ENCODE peak calls at places on chromosomes 11 and 22, in four cellular contexts. Y is mammary epithelial cell; I is effector memory CD8-positive, alpha-beta T cell; B is SJSA1. C is an unnamed sample.

GRCh38 chr11:124674571-124674970 is 867 bp downstream of the SPA17 start:
- DNase-seq in Y (no peak), I (no peak), B (no peak), C (no peak)

GRCh38 chr11:10625281-10625981 is 57.0 kb upstream of the LYVE1 start:
- DNase-seq in Y (no peak), I (no peak), B (no peak), C (no peak)

GRCh38 chr11:118046964-118047700 is 29.7 kb upstream of the TMPRSS4 start:
- DNase-seq in Y (no peak), I (no peak), B (no peak), C (no peak)

GRCh38 chr11:31872074-31872440 is 60.9 kb upstream of the PAX6 start:
- DNase-seq in Y (peak), I (no peak), B (no peak), C (peak)

GRCh38 chr22:46147471-46148267 is 2.7 kb upstream of the PPARA start:
- DNase-seq in Y (peak), I (no peak), B (no peak), C (no peak)

GRCh38 chr22:45537734-45538181 is 35.1 kb downstream of the FBLN1 start:
- DNase-seq in Y (peak), I (no peak), B (peak), C (peak)

GRCh38 chr22:47051435-47052175 is 289.2 kb downstream of the TBC1D22A start:
- DNase-seq in Y (no peak), I (no peak), B (no peak), C (no peak)

GRCh38 chr11:76863196-76863777 is 2.6 kb downstream of the ACER3 start:
- DNase-seq in Y (no peak), I (no peak), B (no peak), C (no peak)

GRCh38 chr22:37218771-37219411 is 6.6 kb upstream of the SSTR3 start:
- DNase-seq in Y (no peak), I (peak), B (no peak), C (no peak)

GRCh38 chr11:100727410-100727809 is 40.3 kb downstream of the ARHGAP42 start:
- DNase-seq in Y (no peak), I (no peak), B (no peak), C (no peak)

GRCh38 chr11:98107736-98108135 is 913.0 kb upstream of the CNTN5 start:
- DNase-seq in Y (no peak), I (no peak), B (no peak), C (no peak)

GRCh38 chr11:59261150-59261549 is 48.4 kb upstream of the MPEG1 start:
- DNase-seq in Y (no peak), I (no peak), B (no peak), C (no peak)

GRCh38 chr11:68665471-68665870 is 18.9 kb upstream of the GAL start:
- DNase-seq in Y (no peak), I (no peak), B (no peak), C (no peak)

GRCh38 chr11:2562181-2562581 is 117.4 kb downstream of the KCNQ1 start:
- DNase-seq in Y (no peak), I (no peak), B (no peak), C (no peak)

GRCh38 chr22:33785283-33785991 is 134.8 kb downstream of the LARGE1 start:
- DNase-seq in Y (peak), I (no peak), B (peak), C (peak)

GRCh38 chr11:1888811-1889526 is 2.7 kb downstream of the PRR33 start:
- DNase-seq in Y (no peak), I (peak), B (no peak), C (no peak)

C was measured in H54.